ENCODE peak calls at places on chromosome 11, in four cellular contexts. W is Karpas-422, K is GM23248, Q is DND-41. N is an unnamed sample.

GRCh38 chr11:69249641-69250502 is 44.1 kb upstream of the MYEOV start:
- DNase-seq in W (no peak), K (peak; percentile 25), Q (no peak), N (peak; percentile 65)

GRCh38 chr11:129317564-129317963 is 58.1 kb upstream of the BARX2 start:
- DNase-seq in W (no peak), K (no peak), Q (no peak), N (peak; percentile 90)

GRCh38 chr11:113553235-113553634 is 78.0 kb upstream of the DRD2 start:
- DNase-seq in W (no peak), K (peak; percentile 98), Q (no peak), N (no peak)

GRCh38 chr11:60781286-60782044 is 3.7 kb upstream of the MS4A10 start:
- DNase-seq in W (no peak), K (no peak), Q (no peak), N (no peak)

GRCh38 chr11:7643323-7643722 is 30.0 kb downstream of the CYB5R2 start:
- DNase-seq in W (no peak), K (no peak), Q (no peak), N (no peak)

GRCh38 chr11:115656684-115657083 is 152.5 kb upstream of the CADM1 start:
- DNase-seq in W (no peak), K (no peak), Q (no peak), N (no peak)

GRCh38 chr11:66628061-66628603 is 10.4 kb upstream of the RBM4 start:
- DNase-seq in W (no peak), K (no peak), Q (no peak), N (no peak)

GRCh38 chr11:45158210-45158644 is 11.8 kb downstream of the PRDM11 start:
- DNase-seq in W (no peak), K (no peak), Q (no peak), N (no peak)

GRCh38 chr11:121672630-121673487 is 220.1 kb upstream of the SORL1-AS1 start:
- DNase-seq in W (no peak), K (peak; percentile 76), Q (no peak), N (no peak)

GRCh38 chr11:82315093-82315492 is 418.6 kb downstream of the FAM181B start:
- DNase-seq in W (peak; percentile 73), K (peak; percentile 0), Q (no peak), N (no peak)

GRCh38 chr11:60345489-60345888 is 18.4 kb downstream of the MS4A6E start:
- DNase-seq in W (peak; percentile 80), K (peak; percentile 26), Q (peak; percentile 33), N (no peak)

GRCh38 chr11:2488004-2488403 is 43.2 kb downstream of the KCNQ1 start:
- DNase-seq in W (no peak), K (no peak), Q (no peak), N (no peak)

GRCh38 chr11:12184696-12185095 is 74.3 kb downstream of the MICAL2 start:
- DNase-seq in W (no peak), K (peak; percentile 70), Q (no peak), N (no peak)

GRCh38 chr11:120335596-120335927 is 651 bp upstream of the ARHGEF12 start:
- DNase-seq in W (peak; percentile 66), K (peak; percentile 54), Q (no peak), N (no peak)

GRCh38 chr11:95461348-95461747 is 230.3 kb upstream of the SESN3 start:
- DNase-seq in W (no peak), K (no peak), Q (no peak), N (no peak)

GRCh38 chr11:64342869-64343739 is 3.1 kb downstream of the CCDC88B start:
- DNase-seq in W (no peak), K (no peak), Q (no peak), N (no peak)

GRCh38 chr11:64343740-64344133 is 3.7 kb downstream of the CCDC88B start:
- DNase-seq in W (no peak), K (peak; percentile 28), Q (peak; percentile 38), N (peak; percentile 41)

GRCh38 chr11:64341429-64341828 is 1.4 kb downstream of the CCDC88B start:
- DNase-seq in W (no peak), K (no peak), Q (no peak), N (no peak)

GRCh38 chr11:64340671-64341335 is 799 bp downstream of the CCDC88B start:
- DNase-seq in W (peak; percentile 93), K (peak; percentile 25), Q (peak; percentile 47), N (no peak)

GRCh38 chr11:64341851-64342791 is 2.1 kb downstream of the CCDC88B start:
- DNase-seq in W (peak; percentile 97), K (peak; percentile 96), Q (no peak), N (peak; percentile 98)
- H3K4me3 ChIP-seq in W (peak overlapping the region; percentile 26), K (peak overlapping the region; percentile 64), Q (no peak overlapping the region), N (peak overlapping the region; percentile 49)

GRCh38 chr11:118059231-118059940 is 17.5 kb upstream of the TMPRSS4 start:
- DNase-seq in W (no peak), K (peak; percentile 9), Q (no peak), N (no peak)

GRCh38 chr11:118060081-118060661 is 16.7 kb upstream of the TMPRSS4 start:
- DNase-seq in W (no peak), K (no peak), Q (no peak), N (peak; percentile 25)

GRCh38 chr11:118061401-118062125 is 15.3 kb upstream of the TMPRSS4 start:
- DNase-seq in W (no peak), K (no peak), Q (no peak), N (peak; percentile 3)

GRCh38 chr11:118058311-118059230 is 18.3 kb upstream of the TMPRSS4 start:
- DNase-seq in W (no peak), K (peak; percentile 18), Q (no peak), N (peak; percentile 33)

DNA sequence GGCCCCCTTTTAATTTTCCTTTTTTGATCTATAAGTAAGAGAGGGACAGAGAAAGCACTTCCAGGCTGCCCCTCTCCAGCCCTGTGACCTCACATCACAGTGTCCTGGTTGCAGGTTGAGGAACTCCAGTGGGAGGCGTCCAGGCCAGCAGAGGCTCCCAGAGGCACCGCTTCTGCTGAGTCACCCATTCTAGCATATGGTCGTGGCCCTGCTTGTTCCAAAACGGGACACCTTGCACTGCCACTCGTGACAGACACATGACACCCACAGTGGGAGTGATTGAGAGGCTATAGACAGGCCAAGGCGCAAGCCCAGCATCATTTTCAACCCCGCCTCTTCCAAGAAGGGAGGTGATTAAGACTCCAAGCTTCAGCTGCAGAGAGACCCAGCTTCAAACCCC is 16.0 kb upstream of the TMPRSS4 start:
- DNase-seq in W (no peak), K (no peak), Q (no peak), N (no peak)
- H2AFZ ChIP-seq in W (no peak overlapping the region), K (no peak overlapping the region), Q (no peak overlapping the region), N (no peak overlapping the region)

GRCh38 chr11:43737194-43737575 is 56.6 kb downstream of the HSD17B12 start:
- DNase-seq in W (no peak), K (peak; percentile 29), Q (no peak), N (no peak)
- H3K4me3 ChIP-seq in W (peak overlapping the region; percentile 41), K (peak overlapping the region; percentile 45), Q (no peak overlapping the region), N (no peak overlapping the region)

GRCh38 chr11:110491577-110492352 is 62.0 kb downstream of the FDX1 start:
- DNase-seq in W (no peak), K (no peak), Q (no peak), N (no peak)
- H2AFZ ChIP-seq in W (no peak overlapping the region), K (no peak overlapping the region), Q (no peak overlapping the region), N (no peak overlapping the region)

GRCh38 chr11:83778598-83778997 is 492.4 kb upstream of the CCDC90B start:
- DNase-seq in W (no peak), K (peak; percentile 5), Q (no peak), N (no peak)
- H3K4me3 ChIP-seq in W (no peak overlapping the region), K (no peak overlapping the region), Q (no peak overlapping the region), N (no peak overlapping the region)

GRCh38 chr11:74462631-74463030 is 4.7 kb downstream of the KCNE3 start:
- DNase-seq in W (no peak), K (no peak), Q (no peak), N (no peak)

GRCh38 chr11:74460065-74460464 is 7.3 kb downstream of the KCNE3 start:
- DNase-seq in W (no peak), K (no peak), Q (no peak), N (no peak)

GRCh38 chr11:74460481-74461154 is 6.7 kb downstream of the KCNE3 start:
- DNase-seq in W (no peak), K (peak; percentile 50), Q (no peak), N (no peak)

GRCh38 chr11:74463216-74463615 is 4.1 kb downstream of the KCNE3 start:
- DNase-seq in W (no peak), K (no peak), Q (no peak), N (no peak)

GRCh38 chr11:74462009-74462408 is 5.3 kb downstream of the KCNE3 start:
- DNase-seq in W (no peak), K (peak; percentile 18), Q (no peak), N (no peak)
- H2AFZ ChIP-seq in W (no peak overlapping the region), K (peak overlapping the region; percentile 48), Q (no peak overlapping the region), N (no peak overlapping the region)

DNA sequence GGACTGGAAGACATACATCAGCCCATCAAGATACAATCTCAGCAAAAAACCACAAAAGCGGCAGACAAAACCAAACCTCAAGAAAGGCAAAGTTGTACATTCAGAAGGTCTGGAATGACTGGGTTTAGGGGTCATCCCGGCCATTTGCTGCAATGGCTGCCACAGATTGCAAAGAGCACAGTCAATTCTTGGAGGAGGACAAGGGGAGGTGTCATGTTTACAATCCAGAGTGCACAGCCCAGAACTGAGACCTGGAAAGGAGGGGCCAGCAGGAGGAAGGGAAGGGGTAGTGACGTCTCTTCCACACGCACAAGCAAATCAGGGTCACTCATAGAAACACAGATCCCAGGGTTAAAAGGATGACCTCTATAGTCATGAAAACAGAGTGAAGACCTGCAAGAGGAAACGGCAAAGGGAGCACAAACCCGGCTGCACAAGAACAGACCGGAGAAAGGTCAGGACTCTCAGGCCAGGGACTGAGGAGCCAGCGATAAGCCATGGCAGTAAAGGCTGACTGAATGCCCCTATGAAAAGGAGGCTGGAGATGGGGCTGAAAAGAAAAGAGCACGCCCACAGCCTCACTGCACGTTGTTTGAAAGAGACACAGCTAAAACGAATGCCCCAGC is 18.2 kb upstream of the MUC5AC start:
- DNase-seq in W (no peak), K (no peak), Q (no peak), N (no peak)
- H3K4me3 ChIP-seq in W (no peak overlapping the region), K (no peak overlapping the region), Q (no peak overlapping the region), N (no peak overlapping the region)